ENCODE peak calls at places on chromosomes 3 and 15, in five cellular contexts. R, X, P, W and O are unnamed samples. For H3K4me1, the result is how much of the 10 kb centered on the place peaks cover.

GRCh38 chr3:125511420-125512094 is 8.4 kb downstream of the SNX4 start:
- DNase-seq in R (no peak), X (no peak), P (no peak), W (no peak), O (no peak)

GRCh38 chr15:35349916-35350315 is 196.0 kb downstream of the DPH6 start:
- DNase-seq in R (no peak), X (no peak), P (no peak), W (no peak), O (no peak)

GRCh38 chr3:46410669-46411068 is 3.6 kb downstream of the CCRL2 start:
- DNase-seq in R (no peak), X (no peak), P (no peak), W (no peak), O (no peak)

GRCh38 chr3:170485696-170486095 is 67.0 kb downstream of the CLDN11 start:
- DNase-seq in R (no peak), X (no peak), P (no peak), W (no peak), O (no peak)

GRCh38 chr15:63818191-63818590 is 15.6 kb downstream of the HERC1 start:
- DNase-seq in R (no peak), X (no peak), P (no peak), W (no peak), O (no peak)

GRCh38 chr15:41564286-41564959 is 5.4 kb downstream of the TYRO3 start:
- DNase-seq in R (no peak), X (peak), P (no peak), W (no peak), O (no peak)

GRCh38 chr3:54731697-54732445 is 196.0 kb downstream of the LRTM1 start:
- DNase-seq in R (no peak), X (no peak), P (no peak), W (no peak), O (no peak)

GRCh38 chr3:27311400-27311799 is 57.8 kb downstream of the NEK10 start:
- DNase-seq in R (no peak), X (no peak), P (no peak), W (no peak), O (no peak)

GRCh38 chr15:72398189-72398588 is at the start of gene TMEM202:
- DNase-seq in R (no peak), X (no peak), P (no peak), W (no peak), O (no peak)

GRCh38 chr3:102757950-102758349 is 323.1 kb downstream of the ZPLD1 start:
- DNase-seq in R (no peak), X (no peak), P (no peak), W (no peak), O (no peak)

GRCh38 chr15:76752549-76752948 is 152.6 kb downstream of the SCAPER start:
- DNase-seq in R (no peak), X (no peak), P (no peak), W (no peak), O (no peak)

GRCh38 chr3:143831208-143831607 is 17.1 kb downstream of the SLC9A9 start:
- DNase-seq in R (no peak), X (no peak), P (no peak), W (no peak), O (no peak)

GRCh38 chr3:138187296-138188012 is at the start of gene ARMC8:
- DNase-seq in R (peak), X (peak), P (peak), W (peak), O (peak)

GRCh38 chr15:73691398-73691797 is 7.2 kb downstream of the CD276 start:
- DNase-seq in R (peak), X (no peak), P (peak), W (no peak), O (no peak)

GRCh38 chr3:165643433-165643824 is 193.8 kb downstream of the BCHE start:
- DNase-seq in R (no peak), X (no peak), P (no peak), W (no peak), O (no peak)

GRCh38 chr15:41928637-41929620 is 35.1 kb upstream of the SPTBN5 start:
- DNase-seq in R (no peak), X (no peak), P (peak), W (no peak), O (no peak)

GRCh38 chr3:37599186-37599585 is 262.5 kb upstream of the CTDSPL start:
- DNase-seq in R (no peak), X (no peak), P (peak), W (no peak), O (no peak)

GRCh38 chr3:52218026-52218425 is 7.4 kb downstream of the TLR9 start:
- DNase-seq in R (no peak), X (no peak), P (no peak), W (no peak), O (peak)
- H3K4me1 ChIP-seq in R (half or more), X (under half), P (under half), W (under half), O (under half)

DNA sequence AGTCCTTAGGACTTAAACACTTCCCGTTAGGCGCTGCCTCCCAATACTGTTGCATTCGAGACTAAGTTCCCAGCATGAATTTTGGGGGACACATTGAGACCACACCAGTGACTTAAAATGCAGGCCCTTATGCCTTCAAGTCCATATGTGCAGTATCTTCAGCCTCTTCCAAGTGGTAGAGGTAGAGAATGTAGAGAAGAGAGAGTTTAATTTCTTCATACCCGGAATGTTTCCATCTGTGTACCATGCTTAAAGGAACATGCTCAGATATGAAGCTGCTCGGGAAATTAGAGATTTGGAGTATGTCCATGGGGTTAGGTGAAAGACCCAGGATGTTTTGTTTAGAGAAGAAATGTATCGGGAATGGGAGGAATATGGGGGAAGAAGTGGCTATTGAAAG is 12.6 kb downstream of the DUT start:
- DNase-seq in R (no peak), X (no peak), P (no peak), W (no peak), O (no peak)
- TF ChIP-seq POLR2A in R (no peak), X (no peak), P (no peak), W (no peak), O (no peak)

GRCh38 chr3:184165548-184165947 is 9.1 kb upstream of the AP2M1 start:
- DNase-seq in R (no peak), X (no peak), P (no peak), W (no peak), O (no peak)
- TF ChIP-seq CTCF in R (no peak), X (no peak), P (no peak), W (no peak), O (no peak)

DNA sequence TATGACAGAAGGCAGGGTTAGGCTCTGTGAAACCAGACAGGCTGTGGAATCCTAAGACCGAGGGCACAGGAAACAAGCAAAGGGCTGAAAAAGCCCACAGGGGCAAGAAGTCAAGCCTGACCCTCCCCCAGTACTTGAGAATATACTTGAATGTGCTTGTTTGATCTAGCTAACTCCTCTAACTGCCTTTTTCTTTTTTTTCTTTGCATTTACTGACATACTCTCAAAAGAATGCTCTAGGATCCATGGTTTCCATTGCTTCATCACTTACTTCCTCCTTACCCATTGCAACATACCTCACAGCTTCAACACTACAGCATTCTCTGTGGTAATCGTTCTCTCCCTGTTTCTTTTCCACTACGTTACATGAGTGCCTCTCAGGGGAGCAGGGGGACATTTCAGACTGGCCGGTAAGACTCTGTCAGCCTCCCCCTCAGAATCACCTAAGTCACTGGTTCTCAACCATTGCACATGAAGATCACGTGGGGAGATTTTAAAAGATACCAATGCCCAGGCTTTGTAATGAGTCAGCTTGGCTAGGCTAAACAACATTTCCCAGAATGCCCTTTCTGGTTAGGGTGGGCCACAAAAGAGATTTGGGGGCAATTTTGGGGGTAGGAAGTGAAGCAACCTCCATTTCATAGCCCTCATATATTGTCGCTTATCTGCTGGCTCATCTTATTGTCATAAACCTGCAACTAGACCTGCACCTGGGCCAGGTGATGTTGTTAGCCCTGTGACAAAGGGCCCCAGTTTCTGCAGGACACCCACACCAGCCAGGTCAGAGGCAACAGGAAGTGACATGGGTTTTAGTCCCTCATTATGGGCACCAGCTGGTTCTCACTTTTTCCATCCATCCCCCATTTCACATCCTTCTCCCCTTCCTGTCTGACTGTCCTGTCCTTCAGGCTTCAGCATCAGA is 24.6 kb upstream of the RSL24D1 start:
- DNase-seq in R (no peak), X (peak), P (no peak), W (no peak), O (no peak)
- H3K4me1 ChIP-seq in R (under half), X (under half), P (under half), W (under half), O (under half)

DNA sequence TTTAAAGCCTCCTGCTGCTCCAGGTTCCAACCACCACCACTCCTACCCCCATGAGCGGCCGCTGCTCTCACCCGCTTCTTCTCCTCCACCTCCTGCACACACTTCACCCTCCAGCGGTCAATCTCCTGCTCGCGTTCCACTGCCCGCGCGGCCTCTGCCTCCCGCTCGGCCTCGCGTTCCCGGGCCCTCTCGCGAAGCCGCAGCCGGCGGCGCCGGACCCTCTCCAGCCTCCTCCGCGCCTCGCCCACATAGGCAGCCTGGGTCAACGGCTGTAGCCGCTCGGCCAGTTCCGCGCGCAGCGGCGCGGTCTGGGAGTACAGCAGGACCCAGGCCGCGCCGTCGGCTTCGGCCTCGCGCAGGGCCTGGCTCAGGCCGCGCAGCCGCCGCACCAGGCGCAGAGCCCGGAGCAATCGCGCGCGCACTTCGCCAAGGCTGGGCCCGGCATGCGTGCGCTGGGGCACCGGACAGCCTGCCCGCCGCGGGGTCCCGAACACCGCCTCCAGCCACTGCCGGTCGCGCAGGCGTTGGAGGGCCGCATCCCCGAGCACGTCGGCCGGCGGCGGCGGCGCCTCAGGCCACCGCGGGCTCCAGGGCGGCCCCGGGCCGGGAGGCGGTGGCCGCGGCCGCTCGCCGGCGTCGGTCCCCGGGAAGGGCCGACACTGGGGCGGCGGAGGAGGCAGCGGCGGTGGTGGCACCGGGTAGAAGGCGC is 613 bp downstream of the PDCD7 start:
- DNase-seq in R (no peak), X (no peak), P (peak), W (no peak), O (peak)
- TF ChIP-seq POLR2A in R (no peak), X (no peak), P (no peak), W (no peak), O (no peak)

DNA sequence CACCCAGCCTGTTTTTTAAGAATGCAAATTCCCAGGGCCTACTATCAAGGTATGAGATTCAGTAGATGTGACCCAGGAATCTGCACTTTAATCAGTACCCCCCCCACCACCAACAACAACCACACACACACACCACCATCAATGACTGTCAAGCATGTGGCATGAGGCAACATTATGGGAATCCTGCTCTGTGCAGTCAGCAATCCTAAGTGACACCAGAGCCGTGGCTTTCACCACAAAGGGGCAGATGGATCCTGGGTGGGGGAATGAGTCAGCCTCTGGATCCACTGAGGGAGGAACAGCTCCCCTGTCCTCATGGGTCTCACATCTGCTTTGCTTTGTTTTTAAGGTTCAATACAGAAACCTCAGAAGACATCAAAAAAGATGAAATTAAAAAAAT is 142.6 kb downstream of the NTRK3 start:
- DNase-seq in R (no peak), X (no peak), P (no peak), W (no peak), O (no peak)
- TF ChIP-seq CTCF in R (no peak), X (no peak), P (no peak), W (no peak), O (no peak)

GRCh38 chr3:14378415-14378814 is 24.0 kb upstream of the SLC6A6 start:
- DNase-seq in R (no peak), X (no peak), P (no peak), W (no peak), O (no peak)

GRCh38 chr3:14379842-14380241 is 22.6 kb upstream of the SLC6A6 start:
- DNase-seq in R (no peak), X (no peak), P (no peak), W (no peak), O (no peak)

GRCh38 chr3:14388200-14388599 is 14.2 kb upstream of the SLC6A6 start:
- DNase-seq in R (no peak), X (no peak), P (no peak), W (no peak), O (no peak)

GRCh38 chr3:14386254-14386653 is 16.2 kb upstream of the SLC6A6 start:
- DNase-seq in R (no peak), X (no peak), P (no peak), W (no peak), O (no peak)

GRCh38 chr3:14383753-14384152 is 18.7 kb upstream of the SLC6A6 start:
- DNase-seq in R (no peak), X (no peak), P (no peak), W (no peak), O (no peak)
- H3K4me1 ChIP-seq in R (under half), X (under half), P (under half), W (under half), O (under half)

GRCh38 chr3:72916249-72916648 is 28.4 kb downstream of the GXYLT2 start:
- DNase-seq in R (no peak), X (no peak), P (no peak), W (no peak), O (no peak)

GRCh38 chr3:72924055-72924454 is 36.2 kb downstream of the GXYLT2 start:
- DNase-seq in R (no peak), X (no peak), P (no peak), W (no peak), O (no peak)

GRCh38 chr3:72914383-72914782 is 26.5 kb downstream of the GXYLT2 start:
- DNase-seq in R (no peak), X (no peak), P (no peak), W (no peak), O (no peak)

DNA sequence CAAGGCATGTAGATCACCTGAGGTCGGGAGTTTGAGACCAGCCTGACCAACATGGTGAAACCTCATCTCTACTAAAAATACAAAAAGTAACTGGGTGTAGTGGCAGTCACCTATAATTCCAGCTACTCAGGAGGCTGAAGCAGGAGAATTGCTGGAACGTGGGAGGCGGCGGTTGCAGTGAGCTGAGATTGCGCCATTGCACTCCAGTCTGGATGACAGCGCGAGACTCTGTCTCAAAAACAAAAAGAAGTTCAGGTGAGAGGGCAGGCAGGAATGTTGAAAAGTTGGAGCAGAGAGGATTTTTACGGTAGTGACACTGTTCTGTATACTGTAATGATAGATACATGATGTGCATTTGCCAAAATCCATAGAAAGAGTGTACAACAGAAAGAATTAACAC is 31.7 kb downstream of the GXYLT2 start:
- DNase-seq in R (no peak), X (no peak), P (no peak), W (no peak), O (no peak)
- TF ChIP-seq POLR2A in R (no peak), X (no peak), P (no peak), W (no peak), O (no peak)

GRCh38 chr3:187799942-187800637 is 54.8 kb upstream of the BCL6 start:
- DNase-seq in R (no peak), X (no peak), P (no peak), W (no peak), O (no peak)
- TF ChIP-seq CTCF in R (no peak), X (no peak), P (no peak), W (no peak), O (no peak)